ENCODE peak calls at places on chromosomes 3 and 15, in six cellular contexts. One of them, this sample, is unnamed.

GRCh38 chr15:43776101-43776717 is 557 bp downstream of the ELL3 start:
- DNase-seq in AG20443: no peak
- DNase-seq in midbrain: no peak
- DNase-seq in A673: no peak
- DNase-seq in stimulated activated CD8-positive, alpha-beta memory T cell treated with anti-CD3 and anti-CD28 coated beads, Interleukin-4, amount 100 ng/mL, for 4 hours: no peak
- DNase-seq in brain microvascular endothelial cell: no peak
- DNase-seq in this sample: peak

GRCh38 chr3:179837374-179837773 is 184.5 kb downstream of the USP13 start:
- DNase-seq in AG20443: no peak
- DNase-seq in midbrain: no peak
- DNase-seq in A673: peak
- DNase-seq in stimulated activated CD8-positive, alpha-beta memory T cell treated with anti-CD3 and anti-CD28 coated beads, Interleukin-4, amount 100 ng/mL, for 4 hours: no peak
- DNase-seq in brain microvascular endothelial cell: no peak
- DNase-seq in this sample: no peak

GRCh38 chr3:39434574-39434973 is 28.1 kb downstream of the RPSA start:
- DNase-seq in AG20443: peak
- DNase-seq in midbrain: no peak
- DNase-seq in A673: no peak
- DNase-seq in stimulated activated CD8-positive, alpha-beta memory T cell treated with anti-CD3 and anti-CD28 coated beads, Interleukin-4, amount 100 ng/mL, for 4 hours: no peak
- DNase-seq in brain microvascular endothelial cell: no peak
- DNase-seq in this sample: no peak

GRCh38 chr15:42465520-42466259 is 25.3 kb downstream of the ZNF106 start:
- DNase-seq in AG20443: no peak
- DNase-seq in midbrain: no peak
- DNase-seq in A673: no peak
- DNase-seq in stimulated activated CD8-positive, alpha-beta memory T cell treated with anti-CD3 and anti-CD28 coated beads, Interleukin-4, amount 100 ng/mL, for 4 hours: no peak
- DNase-seq in brain microvascular endothelial cell: no peak
- DNase-seq in this sample: no peak

GRCh38 chr3:21621396-21621695 is 129.7 kb downstream of the ZNF385D start:
- DNase-seq in AG20443: peak
- DNase-seq in midbrain: no peak
- DNase-seq in A673: no peak
- DNase-seq in stimulated activated CD8-positive, alpha-beta memory T cell treated with anti-CD3 and anti-CD28 coated beads, Interleukin-4, amount 100 ng/mL, for 4 hours: no peak
- DNase-seq in brain microvascular endothelial cell: peak
- DNase-seq in this sample: no peak

GRCh38 chr15:76678766-76679165 is 226.4 kb downstream of the SCAPER start:
- DNase-seq in AG20443: peak
- DNase-seq in midbrain: no peak
- DNase-seq in A673: peak
- DNase-seq in stimulated activated CD8-positive, alpha-beta memory T cell treated with anti-CD3 and anti-CD28 coated beads, Interleukin-4, amount 100 ng/mL, for 4 hours: no peak
- DNase-seq in brain microvascular endothelial cell: no peak
- DNase-seq in this sample: no peak

GRCh38 chr3:133439563-133439962 is 39.7 kb downstream of the BFSP2 start:
- DNase-seq in AG20443: no peak
- DNase-seq in midbrain: no peak
- DNase-seq in A673: no peak
- DNase-seq in stimulated activated CD8-positive, alpha-beta memory T cell treated with anti-CD3 and anti-CD28 coated beads, Interleukin-4, amount 100 ng/mL, for 4 hours: no peak
- DNase-seq in brain microvascular endothelial cell: no peak
- DNase-seq in this sample: no peak

GRCh38 chr3:169771651-169772529 is 1.3 kb upstream of the MYNN start:
- DNase-seq in AG20443: peak
- DNase-seq in midbrain: peak
- DNase-seq in A673: peak
- DNase-seq in stimulated activated CD8-positive, alpha-beta memory T cell treated with anti-CD3 and anti-CD28 coated beads, Interleukin-4, amount 100 ng/mL, for 4 hours: no peak
- DNase-seq in brain microvascular endothelial cell: peak
- DNase-seq in this sample: peak

GRCh38 chr3:38545396-38545949 is 49.3 kb downstream of the EXOG start:
- DNase-seq in AG20443: no peak
- DNase-seq in midbrain: no peak
- DNase-seq in A673: no peak
- DNase-seq in stimulated activated CD8-positive, alpha-beta memory T cell treated with anti-CD3 and anti-CD28 coated beads, Interleukin-4, amount 100 ng/mL, for 4 hours: no peak
- DNase-seq in brain microvascular endothelial cell: no peak
- DNase-seq in this sample: no peak

GRCh38 chr15:45385568-45385967 is 7.2 kb upstream of the GATM start:
- DNase-seq in AG20443: no peak
- DNase-seq in midbrain: no peak
- DNase-seq in A673: no peak
- DNase-seq in stimulated activated CD8-positive, alpha-beta memory T cell treated with anti-CD3 and anti-CD28 coated beads, Interleukin-4, amount 100 ng/mL, for 4 hours: no peak
- DNase-seq in brain microvascular endothelial cell: no peak
- DNase-seq in this sample: no peak

GRCh38 chr3:65303431-65303830 is 615.6 kb upstream of the ADAMTS9 start:
- DNase-seq in AG20443: no peak
- DNase-seq in midbrain: no peak
- DNase-seq in A673: no peak
- DNase-seq in stimulated activated CD8-positive, alpha-beta memory T cell treated with anti-CD3 and anti-CD28 coated beads, Interleukin-4, amount 100 ng/mL, for 4 hours: no peak
- DNase-seq in brain microvascular endothelial cell: no peak
- DNase-seq in this sample: no peak

GRCh38 chr3:48561045-48561736 is 2.4 kb downstream of the UCN2 start:
- DNase-seq in AG20443: peak
- DNase-seq in midbrain: peak
- DNase-seq in A673: no peak
- DNase-seq in stimulated activated CD8-positive, alpha-beta memory T cell treated with anti-CD3 and anti-CD28 coated beads, Interleukin-4, amount 100 ng/mL, for 4 hours: no peak
- DNase-seq in brain microvascular endothelial cell: peak
- DNase-seq in this sample: peak

GRCh38 chr15:71294636-71295241 is 179.5 kb downstream of the THSD4 start:
- DNase-seq in AG20443: peak
- DNase-seq in midbrain: no peak
- DNase-seq in A673: no peak
- DNase-seq in stimulated activated CD8-positive, alpha-beta memory T cell treated with anti-CD3 and anti-CD28 coated beads, Interleukin-4, amount 100 ng/mL, for 4 hours: no peak
- DNase-seq in brain microvascular endothelial cell: peak
- DNase-seq in this sample: no peak

GRCh38 chr3:125022186-125022585 is 33.6 kb downstream of the HEG1 start:
- DNase-seq in AG20443: no peak
- DNase-seq in midbrain: no peak
- DNase-seq in A673: no peak
- DNase-seq in stimulated activated CD8-positive, alpha-beta memory T cell treated with anti-CD3 and anti-CD28 coated beads, Interleukin-4, amount 100 ng/mL, for 4 hours: no peak
- DNase-seq in brain microvascular endothelial cell: no peak
- DNase-seq in this sample: no peak

GRCh38 chr3:186492594-186492993 is 51.6 kb downstream of the CRYGS start:
- DNase-seq in AG20443: no peak
- DNase-seq in midbrain: no peak
- DNase-seq in A673: no peak
- DNase-seq in stimulated activated CD8-positive, alpha-beta memory T cell treated with anti-CD3 and anti-CD28 coated beads, Interleukin-4, amount 100 ng/mL, for 4 hours: no peak
- DNase-seq in brain microvascular endothelial cell: peak
- DNase-seq in this sample: no peak

GRCh38 chr3:11770477-11771381 is 76.0 kb downstream of the TAMM41 start:
- DNase-seq in AG20443: peak
- DNase-seq in midbrain: peak
- DNase-seq in A673: peak
- DNase-seq in stimulated activated CD8-positive, alpha-beta memory T cell treated with anti-CD3 and anti-CD28 coated beads, Interleukin-4, amount 100 ng/mL, for 4 hours: peak
- DNase-seq in brain microvascular endothelial cell: peak
- DNase-seq in this sample: peak

GRCh38 chr3:180804871-180805430 is 107.5 kb upstream of the FXR1 start:
- DNase-seq in AG20443: peak
- DNase-seq in midbrain: peak
- DNase-seq in A673: peak
- DNase-seq in stimulated activated CD8-positive, alpha-beta memory T cell treated with anti-CD3 and anti-CD28 coated beads, Interleukin-4, amount 100 ng/mL, for 4 hours: no peak
- DNase-seq in brain microvascular endothelial cell: peak
- DNase-seq in this sample: no peak

GRCh38 chr3:127001486-127002194 is 18.7 kb downstream of the PLXNA1 start:
- DNase-seq in AG20443: no peak
- DNase-seq in midbrain: no peak
- DNase-seq in A673: no peak
- DNase-seq in stimulated activated CD8-positive, alpha-beta memory T cell treated with anti-CD3 and anti-CD28 coated beads, Interleukin-4, amount 100 ng/mL, for 4 hours: no peak
- DNase-seq in brain microvascular endothelial cell: no peak
- DNase-seq in this sample: no peak

GRCh38 chr3:71372369-71372768 is 211.2 kb downstream of the FOXP1 start:
- DNase-seq in AG20443: no peak
- DNase-seq in midbrain: no peak
- DNase-seq in A673: no peak
- DNase-seq in stimulated activated CD8-positive, alpha-beta memory T cell treated with anti-CD3 and anti-CD28 coated beads, Interleukin-4, amount 100 ng/mL, for 4 hours: no peak
- DNase-seq in brain microvascular endothelial cell: no peak
- DNase-seq in this sample: no peak

GRCh38 chr15:68310178-68310810 is 32.7 kb downstream of the FEM1B start:
- DNase-seq in AG20443: no peak
- DNase-seq in midbrain: no peak
- DNase-seq in A673: no peak
- DNase-seq in stimulated activated CD8-positive, alpha-beta memory T cell treated with anti-CD3 and anti-CD28 coated beads, Interleukin-4, amount 100 ng/mL, for 4 hours: no peak
- DNase-seq in brain microvascular endothelial cell: no peak
- DNase-seq in this sample: no peak

GRCh38 chr15:60395276-60396011 is 2.3 kb downstream of the ANXA2 start:
- DNase-seq in AG20443: no peak
- DNase-seq in midbrain: no peak
- DNase-seq in A673: no peak
- DNase-seq in stimulated activated CD8-positive, alpha-beta memory T cell treated with anti-CD3 and anti-CD28 coated beads, Interleukin-4, amount 100 ng/mL, for 4 hours: no peak
- DNase-seq in brain microvascular endothelial cell: no peak
- DNase-seq in this sample: no peak

GRCh38 chr3:62529230-62529629 is 155.9 kb upstream of the FEZF2 start:
- DNase-seq in AG20443: no peak
- DNase-seq in midbrain: peak
- DNase-seq in A673: peak
- DNase-seq in stimulated activated CD8-positive, alpha-beta memory T cell treated with anti-CD3 and anti-CD28 coated beads, Interleukin-4, amount 100 ng/mL, for 4 hours: no peak
- DNase-seq in brain microvascular endothelial cell: peak
- DNase-seq in this sample: no peak

GRCh38 chr15:85316244-85316934 is 64.0 kb upstream of the AKAP13 start:
- DNase-seq in AG20443: peak
- DNase-seq in midbrain: no peak
- DNase-seq in A673: no peak
- DNase-seq in stimulated activated CD8-positive, alpha-beta memory T cell treated with anti-CD3 and anti-CD28 coated beads, Interleukin-4, amount 100 ng/mL, for 4 hours: no peak
- DNase-seq in brain microvascular endothelial cell: peak
- DNase-seq in this sample: no peak

This sample was measured in kidney.